ENCODE peak calls at places on chromosome 10, in seven cellular contexts. F, H, Z, A, K, O and C are unnamed samples.
A peak's percentile ranks its signal among the peaks of the same experiment; 100 is the strongest.

GRCh38 chr10:118564652-118565051 is 30.8 kb downstream of the PRLHR start:
- DNase-seq in F (no peak), H (no peak), Z (no peak), A (no peak), K (no peak), O (no peak), C (peak; percentile 19)

GRCh38 chr10:58299580-58299979 is 30.6 kb downstream of the CISD1 start:
- DNase-seq in F (peak; percentile 46), H (no peak), Z (peak; percentile 57), A (peak; percentile 65), K (peak; percentile 25), O (peak; percentile 55), C (peak; percentile 55)

GRCh38 chr10:91077549-91078017 is 142.9 kb upstream of the PCGF5 start:
- DNase-seq in F (no peak), H (no peak), Z (peak; percentile 11), A (no peak), K (no peak), O (peak; percentile 90), C (peak; percentile 77)

GRCh38 chr10:78472542-78472890 is 438.9 kb downstream of the RPS24 start:
- DNase-seq in F (no peak), H (no peak), Z (no peak), A (no peak), K (no peak), O (no peak), C (no peak)

GRCh38 chr10:132527338-132528063 is 10.1 kb upstream of the INPP5A start:
- DNase-seq in F (no peak), H (no peak), Z (no peak), A (no peak), K (no peak), O (peak; percentile 23), C (no peak)

GRCh38 chr10:96283351-96283750 is 12.0 kb upstream of the BLNK start:
- DNase-seq in F (no peak), H (no peak), Z (no peak), A (no peak), K (no peak), O (no peak), C (no peak)

GRCh38 chr10:77723376-77723775 is 85.8 kb upstream of the KCNMA1 start:
- DNase-seq in F (no peak), H (no peak), Z (no peak), A (no peak), K (no peak), O (no peak), C (no peak)

GRCh38 chr10:83606275-83606674 is 533.0 kb upstream of the GHITM start:
- DNase-seq in F (no peak), H (no peak), Z (no peak), A (no peak), K (no peak), O (peak; percentile 61), C (peak; percentile 19)

GRCh38 chr10:132544744-132545658 is 7.4 kb downstream of the INPP5A start:
- DNase-seq in F (no peak), H (no peak), Z (no peak), A (no peak), K (no peak), O (no peak), C (no peak)